ENCODE peak calls at places on chromosomes 3 and 15, in four cellular contexts. O is hippocampal formation, B is esophagus muscularis mucosa, H is AML-193. Z is an unnamed sample.

GRCh38 chr3:132034486-132035464 is at the start of gene CPNE4:
- DNase-seq in B (no peak), O (peak; percentile 61), H (peak; percentile 83), Z (peak; percentile 62)

GRCh38 chr3:117873236-117873635 is 1161.4 kb downstream of the IGSF11 start:
- DNase-seq in H (no peak), O (peak; percentile 51), B (no peak), Z (no peak)

GRCh38 chr15:82371649-82372048 is 22.4 kb upstream of the GOLGA6L10 start:
- DNase-seq in B (no peak), O (no peak), H (no peak), Z (no peak)

GRCh38 chr3:87997966-87998365 is 60.8 kb downstream of the CGGBP1 start:
- DNase-seq in B (no peak), H (peak; percentile 50), O (no peak), Z (no peak)

GRCh38 chr3:167406876-167407492 is 26.9 kb upstream of the ZBBX start:
- DNase-seq in H (peak; percentile 71), O (peak; percentile 38), B (no peak), Z (peak; percentile 60)

GRCh38 chr15:70172561-70172960 is 74.8 kb upstream of the TLE3 start:
- DNase-seq in O (no peak), H (no peak), B (no peak), Z (no peak)

GRCh38 chr3:85691196-85691595 is 732.4 kb downstream of the CADM2 start:
- DNase-seq in O (no peak), B (no peak), H (no peak), Z (no peak)

GRCh38 chr3:166284994-166285393 is 447.8 kb upstream of the BCHE start:
- DNase-seq in O (no peak), B (no peak), H (no peak), Z (no peak)

GRCh38 chr15:76163429-76164020 is 103.7 kb downstream of the TMEM266 start:
- DNase-seq in B (no peak), O (no peak), H (no peak), Z (no peak)

GRCh38 chr3:17144665-17144993 is 259.9 kb downstream of the PLCL2 start:
- DNase-seq in H (no peak), B (no peak), O (no peak), Z (no peak)

Z was measured in small intestine.